ENCODE peak calls at places on chromosomes 11 and 22, in four cellular contexts. Z is uterus; K is activated CD4-positive, CD25-positive, alpha-beta regulatory T cell; T is DMS153. E is an unnamed sample.

GRCh38 chr11:44559207-44559943 is 6.1 kb upstream of the CD82 start:
- DNase-seq in Z (no peak), K (no peak), T (no peak), E (no peak)

GRCh38 chr11:1924646-1925372 is 5.3 kb downstream of the TNNT3 start:
- DNase-seq in Z (no peak), K (no peak), T (no peak), E (no peak)

GRCh38 chr11:112620621-112621394 is 340.4 kb upstream of the NCAM1 start:
- DNase-seq in T (no peak), K (no peak), Z (no peak), E (peak; percentile 44)

GRCh38 chr11:111490496-111490895 is 21.7 kb downstream of the BTG4 start:
- DNase-seq in K (no peak), T (no peak), Z (no peak), E (no peak)

GRCh38 chr22:37026325-37026724 is 6.8 kb downstream of the MPST start:
- DNase-seq in Z (no peak), K (no peak), T (no peak), E (no peak)

GRCh38 chr11:1152316-1153104 is 5.2 kb upstream of the MUC5AC start:
- DNase-seq in K (no peak), T (no peak), Z (no peak), E (peak; percentile 92)

GRCh38 chr11:47377571-47378010 is 756 bp downstream of the SPI1 start:
- DNase-seq in K (no peak), T (no peak), Z (no peak), E (no peak)

GRCh38 chr22:43796567-43796966 is 15.5 kb downstream of the EFCAB6 start:
- DNase-seq in T (no peak), K (no peak), Z (no peak), E (peak; percentile 28)

GRCh38 chr11:131874070-131874469 is 503.7 kb downstream of the NTM start:
- DNase-seq in K (no peak), T (no peak), Z (no peak), E (peak; percentile 75)

GRCh38 chr11:75632450-75632849 is 36.4 kb downstream of the MAP6 start:
- DNase-seq in T (no peak), K (no peak), Z (no peak), E (no peak)

GRCh38 chr11:66467756-66468155 is 1.1 kb downstream of the PELI3 start:
- DNase-seq in T (peak; percentile 29), Z (no peak), K (no peak), E (no peak)

GRCh38 chr11:107998761-107999160 is 9.9 kb upstream of the CUL5 start:
- DNase-seq in K (no peak), T (no peak), Z (no peak), E (no peak)

GRCh38 chr11:44530413-44531115 is 34.9 kb upstream of the CD82 start:
- DNase-seq in K (no peak), T (no peak), Z (no peak), E (no peak)

GRCh38 chr11:59918987-59919589 is 19.1 kb upstream of the OOSP1 start:
- DNase-seq in T (no peak), Z (no peak), K (no peak), E (peak; percentile 71)

E was measured in kidney tubule cell.